ENCODE peak calls at places on chromosomes 7 and 10, in eight cellular contexts. D is colonic mucosa, T is brain microvascular endothelial cell, Y is breast epithelium, R is NB4, F is mammary epithelial cell, I is cardiac fibroblast, V is choroid plexus epithelial cell. B is an unnamed sample.

GRCh38 chr10:127990846-127991542 is 84.1 kb downstream of the PTPRE start:
- DNase-seq in I (peak; percentile 91), R (no peak), Y (no peak), T (peak; percentile 94), D (no peak), F (peak; percentile 91), V (peak; percentile 98), B (peak; percentile 24)

GRCh38 chr10:59513558-59513957 is 151.2 kb upstream of the FAM13C start:
- DNase-seq in I (peak; percentile 60), D (no peak), T (no peak), R (no peak), V (no peak), Y (no peak), F (no peak), B (no peak)

GRCh38 chr7:154853727-154854095 is 149.2 kb downstream of the PAXIP1 start:
- DNase-seq in I (no peak), F (no peak), R (no peak), T (no peak), V (no peak), Y (no peak), D (no peak), B (no peak)

GRCh38 chr7:33853361-33854062 is 51.8 kb upstream of the BMPER start:
- DNase-seq in F (peak; percentile 21), R (no peak), T (peak; percentile 74), D (no peak), I (peak; percentile 76), V (peak; percentile 85), Y (no peak), B (peak; percentile 71)

GRCh38 chr10:127971973-127972615 is 65.2 kb downstream of the PTPRE start:
- DNase-seq in Y (no peak), I (no peak), F (no peak), V (no peak), D (no peak), T (no peak), R (peak; percentile 31), B (no peak)

GRCh38 chr7:158740013-158740656 is 35.5 kb upstream of the NCAPG2 start:
- DNase-seq in F (peak; percentile 39), Y (no peak), R (peak; percentile 100), I (peak; percentile 93), V (peak; percentile 97), T (peak; percentile 84), D (no peak), B (peak; percentile 67)

GRCh38 chr7:21355406-21355874 is 72.4 kb upstream of the SP4 start:
- DNase-seq in R (peak; percentile 94), D (peak; percentile 30), T (no peak), I (no peak), V (no peak), F (no peak), Y (no peak), B (no peak)

GRCh38 chr7:140592957-140593356 is 47.7 kb downstream of the DENND2A start:
- DNase-seq in F (no peak), Y (no peak), I (no peak), T (no peak), V (no peak), D (no peak), R (no peak), B (no peak)

GRCh38 chr10:51124852-51125251 is 50.6 kb downstream of the PRKG1 start:
- DNase-seq in D (no peak), V (no peak), R (no peak), F (no peak), I (no peak), Y (no peak), T (no peak), B (no peak)

GRCh38 chr7:106736508-106737201 is 75.7 kb upstream of the CCDC71L start:
- DNase-seq in I (peak; percentile 90), T (peak; percentile 72), F (peak; percentile 80), R (peak; percentile 73), Y (no peak), V (peak; percentile 93), D (peak; percentile 41), B (no peak)
- H3K4me3 ChIP-seq in I (no peak overlapping the region), T (no peak overlapping the region), F (peak overlapping the region; percentile 34), R (no peak overlapping the region), Y (peak overlapping the region; percentile 4), V (no peak overlapping the region), D (no peak overlapping the region), B (no peak overlapping the region)

GRCh38 chr7:32214913-32215312 is 144.7 kb upstream of the PDE1C start:
- DNase-seq in I (no peak), T (no peak), V (no peak), D (no peak), R (no peak), Y (no peak), F (no peak), B (no peak)
- H3K4me3 ChIP-seq in I (no peak overlapping the region), T (no peak overlapping the region), V (no peak overlapping the region), D (no peak overlapping the region), R (no peak overlapping the region), Y (no peak overlapping the region), F (no peak overlapping the region), B (no peak overlapping the region)

GRCh38 chr10:99084161-99084560 is 151.5 kb downstream of the HPSE2 start:
- DNase-seq in Y (no peak), D (no peak), V (no peak), T (no peak), I (no peak), R (no peak), F (no peak), B (no peak)
- H3K4me3 ChIP-seq in Y (no peak overlapping the region), D (no peak overlapping the region), V (no peak overlapping the region), T (no peak overlapping the region), I (no peak overlapping the region), R (no peak overlapping the region), F (no peak overlapping the region), B (no peak overlapping the region)

GRCh38 chr10:17687117-17687831 is 43.3 kb downstream of the STAM start:
- DNase-seq in I (no peak), V (no peak), T (no peak), Y (no peak), F (no peak), D (no peak), R (no peak), B (no peak)

GRCh38 chr10:17683541-17683940 is 39.6 kb downstream of the STAM start:
- DNase-seq in R (no peak), D (no peak), Y (no peak), T (no peak), I (no peak), F (no peak), V (no peak), B (no peak)

GRCh38 chr10:17682236-17682946 is 38.4 kb downstream of the STAM start:
- DNase-seq in I (peak; percentile 52), R (no peak), Y (no peak), D (no peak), V (peak; percentile 59), F (no peak), T (no peak), B (no peak)

GRCh38 chr10:17684537-17684936 is 40.6 kb downstream of the STAM start:
- DNase-seq in I (no peak), D (no peak), F (no peak), T (no peak), R (no peak), Y (no peak), V (no peak), B (no peak)

DNA sequence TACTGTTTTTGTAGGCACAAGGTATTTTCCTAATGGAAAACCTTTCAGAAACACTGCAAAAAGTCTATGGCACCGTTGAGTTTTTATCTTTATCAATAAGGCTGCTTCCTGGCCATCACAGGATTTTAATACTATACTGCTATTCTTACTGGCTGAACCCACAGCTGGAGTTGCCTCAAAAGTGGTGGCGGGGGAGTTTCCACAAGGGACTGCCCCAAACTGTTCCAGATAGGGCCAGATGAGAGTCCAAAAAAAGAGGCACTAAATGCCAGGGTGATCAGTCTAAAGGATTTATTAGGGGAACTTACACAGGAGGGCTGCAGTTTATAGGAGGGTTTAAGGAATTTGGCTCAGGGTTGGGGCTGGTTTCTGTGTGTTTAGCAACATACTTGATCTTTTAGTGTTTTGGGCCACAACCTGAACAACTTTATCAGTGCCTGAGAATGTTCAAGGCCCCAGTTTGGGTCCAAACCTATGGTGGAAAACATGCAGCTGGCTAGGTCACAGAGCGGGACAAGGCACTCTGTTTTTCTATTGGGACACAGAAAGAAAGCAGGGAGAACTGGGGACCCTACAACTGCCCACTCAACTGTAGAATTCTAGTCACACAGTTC is 41.4 kb downstream of the STAM start:
- DNase-seq in Y (no peak), R (peak; percentile 10), I (no peak), D (no peak), V (no peak), T (no peak), F (no peak), B (no peak)
- H3K4me3 ChIP-seq in Y (no peak overlapping the region), R (no peak overlapping the region), I (no peak overlapping the region), D (no peak overlapping the region), V (no peak overlapping the region), T (no peak overlapping the region), F (no peak overlapping the region), B (no peak overlapping the region)

GRCh38 chr10:71887767-71888166 is 36.7 kb upstream of the PSAP start:
- DNase-seq in I (no peak), F (no peak), D (no peak), R (peak; percentile 79), T (no peak), Y (no peak), V (no peak), B (no peak)
- H3K4me3 ChIP-seq in I (no peak overlapping the region), F (peak overlapping the region; percentile 25), D (no peak overlapping the region), R (no peak overlapping the region), T (no peak overlapping the region), Y (peak overlapping the region; percentile 69), V (no peak overlapping the region), B (no peak overlapping the region)

GRCh38 chr10:84196083-84196482 is 1.7 kb downstream of the CDHR1 start:
- DNase-seq in I (no peak), Y (no peak), D (peak; percentile 82), R (peak; percentile 44), T (no peak), V (no peak), F (no peak), B (no peak)

GRCh38 chr10:84193846-84194423 is 402 bp upstream of the CDHR1 start:
- DNase-seq in V (peak; percentile 11), T (no peak), D (no peak), R (no peak), F (no peak), I (no peak), Y (no peak), B (no peak)

GRCh38 chr10:84194424-84195043 is at the start of gene CDHR1:
- DNase-seq in F (no peak), I (peak; percentile 4), Y (no peak), D (peak; percentile 79), R (peak; percentile 61), V (no peak), T (no peak), B (no peak)

GRCh38 chr10:84196941-84197340 is 2.6 kb downstream of the CDHR1 start:
- DNase-seq in I (no peak), F (no peak), Y (no peak), D (no peak), R (no peak), T (no peak), V (no peak), B (no peak)

GRCh38 chr10:84195044-84195830 is 900 bp downstream of the CDHR1 start:
- DNase-seq in I (no peak), Y (no peak), T (no peak), R (no peak), F (no peak), D (no peak), V (no peak), B (no peak)
- H3K4me3 ChIP-seq in I (no peak overlapping the region), Y (peak overlapping the region; percentile 70), T (no peak overlapping the region), R (no peak overlapping the region), F (peak overlapping the region; percentile 51), D (peak overlapping the region; percentile 51), V (no peak overlapping the region), B (no peak overlapping the region)